ENCODE peak calls at places on chromosomes 16 and 17, in five cellular contexts. Q is ascending aorta, Y is lower lobe of right lung, R is BJ, F is HFFc6. W is an unnamed sample.

GRCh38 chr16:3980311-3981111 is 100.0 kb upstream of the CREBBP start:
- DNase-seq in R (peak), Q (no peak), F (peak), Y (no peak), W (no peak)

GRCh38 chr17:11035681-11036080 is 197.8 kb upstream of the PIRT start:
- DNase-seq in F (no peak), Q (no peak), Y (no peak), R (no peak), W (no peak)

GRCh38 chr17:4856937-4857314 is 23.8 kb downstream of the MINK1 start:
- DNase-seq in Q (no peak), R (no peak), F (no peak), Y (no peak), W (no peak)

GRCh38 chr17:45574376-45574775 is 83.9 kb upstream of the PLEKHM1 start:
- DNase-seq in R (no peak), F (peak), Y (no peak), Q (no peak), W (no peak)

GRCh38 chr17:40819528-40820125 is 2.8 kb downstream of the KRT10 start:
- DNase-seq in Y (no peak), Q (no peak), R (no peak), F (peak), W (peak)

GRCh38 chr16:80670170-80670865 is 129.5 kb downstream of the DYNLRB2 start:
- DNase-seq in F (no peak), Y (no peak), Q (no peak), R (no peak), W (no peak)

GRCh38 chr16:20243731-20244281 is 83.5 kb downstream of the GP2 start:
- DNase-seq in Y (no peak), R (no peak), Q (no peak), F (no peak), W (no peak)

GRCh38 chr16:88713568-88714419 is 7.5 kb downstream of the CTU2 start:
- DNase-seq in R (no peak), F (peak), Q (no peak), Y (no peak), W (no peak)

GRCh38 chr16:85659805-85660511 is 28.8 kb downstream of the GINS2 start:
- DNase-seq in Q (no peak), Y (peak), F (peak), R (no peak), W (peak)

GRCh38 chr16:84119368-84119767 is 2.6 kb upstream of the MBTPS1 start:
- DNase-seq in R (no peak), F (no peak), Y (no peak), Q (no peak), W (no peak)

GRCh38 chr16:1940273-1941161 is 2.5 kb downstream of the MSRB1 start:
- DNase-seq in Y (no peak), F (no peak), R (no peak), Q (no peak), W (no peak)

GRCh38 chr16:79997257-79997656 is 396.7 kb upstream of the MAF start:
- DNase-seq in Q (no peak), F (peak), R (no peak), Y (no peak), W (no peak)

GRCh38 chr16:88516666-88517065 is 53.5 kb upstream of the ZC3H18 start:
- DNase-seq in Y (no peak), F (no peak), Q (no peak), R (no peak), W (no peak)

GRCh38 chr16:12375341-12375740 is 398.8 kb downstream of the SNX29 start:
- DNase-seq in F (no peak), R (no peak), Q (no peak), Y (no peak), W (no peak)

GRCh38 chr16:84144301-84144858 is 597 bp downstream of the HSDL1 start:
- DNase-seq in Y (peak), F (no peak), Q (no peak), R (no peak), W (peak)

GRCh38 chr16:21598676-21599157 is 660 bp upstream of the METTL9 start:
- DNase-seq in Q (no peak), F (no peak), R (no peak), Y (no peak), W (peak)

GRCh38 chr16:66549284-66550131 is at the start of gene TK2:
- DNase-seq in Q (no peak), F (peak), Y (peak), R (no peak), W (peak)

GRCh38 chr17:71127416-71127815 is 958.1 kb downstream of the KCNJ2 start:
- DNase-seq in Y (no peak), Q (no peak), F (no peak), R (no peak), W (no peak)

GRCh38 chr16:15644306-15644961 is 1.5 kb upstream of the MARF1 start:
- DNase-seq in Q (no peak), R (no peak), F (peak), Y (no peak), W (no peak)

GRCh38 chr17:64282753-64283080 is 19.7 kb upstream of the TEX2 start:
- DNase-seq in R (no peak), Y (no peak), F (no peak), Q (no peak), W (no peak)

GRCh38 chr17:37737081-37737480 is 7.8 kb downstream of the HNF1B start:
- DNase-seq in Q (no peak), F (no peak), Y (no peak), R (no peak), W (no peak)
- TF ChIP-seq CTCF in Q (no peak), F (peak), Y (no peak), R (peak), W (no peak)

GRCh38 chr16:56732832-56733231 is 2.9 kb downstream of the NUP93 start:
- DNase-seq in R (no peak), Q (no peak), Y (no peak), F (no peak), W (peak)

GRCh38 chr16:56729351-56729735 is 586 bp upstream of the NUP93 start:
- DNase-seq in Y (no peak), R (no peak), F (no peak), Q (no peak), W (no peak)

GRCh38 chr16:56728027-56728426 is 1.9 kb upstream of the NUP93 start:
- DNase-seq in Q (no peak), Y (no peak), F (no peak), R (no peak), W (no peak)

GRCh38 chr16:56732366-56732765 is 2.4 kb downstream of the NUP93 start:
- DNase-seq in R (no peak), Q (no peak), F (no peak), Y (no peak), W (peak)

GRCh38 chr16:56729736-56730662 is at the start of gene NUP93:
- DNase-seq in F (peak), R (peak), Q (peak), Y (peak), W (peak)
- TF ChIP-seq CTCF in F (no peak), R (no peak), Q (no peak), Y (peak), W (no peak)

GRCh38 chr17:62761884-62762283 is 46.2 kb downstream of the MARCHF10 start:
- DNase-seq in F (no peak), Q (no peak), Y (no peak), R (no peak), W (no peak)

GRCh38 chr17:62757518-62757951 is 50.6 kb downstream of the MARCHF10 start:
- DNase-seq in R (no peak), F (no peak), Y (no peak), Q (no peak), W (no peak)

GRCh38 chr17:62760059-62760887 is 47.8 kb downstream of the MARCHF10 start:
- DNase-seq in R (no peak), F (peak), Q (no peak), Y (no peak), W (no peak)

GRCh38 chr17:62763891-62764600 is 44.1 kb downstream of the MARCHF10 start:
- DNase-seq in Q (no peak), R (no peak), Y (no peak), F (no peak), W (no peak)

GRCh38 chr17:62760888-62761267 is 47.2 kb downstream of the MARCHF10 start:
- DNase-seq in Y (no peak), R (no peak), F (no peak), Q (no peak), W (no peak)
- TF ChIP-seq CTCF in Y (no peak), R (no peak), F (no peak), Q (no peak), W (no peak)

GRCh38 chr17:79714746-79715145 is 16.0 kb upstream of the ENPP7 start:
- DNase-seq in R (no peak), Y (no peak), Q (no peak), F (no peak), W (no peak)
- TF ChIP-seq CTCF in R (no peak), Y (no peak), Q (no peak), F (no peak), W (no peak)

GRCh38 chr16:57669476-57670162 is 1.5 kb downstream of the ADGRG3 start:
- DNase-seq in Y (no peak), F (no peak), R (no peak), Q (no peak), W (no peak)
- TF ChIP-seq CTCF in Y (no peak), F (no peak), R (no peak), Q (no peak), W (no peak)

GRCh38 chr17:16033729-16034349 is 34.2 kb downstream of the TTC19 start:
- DNase-seq in F (no peak), R (no peak), Y (peak), Q (no peak), W (no peak)

GRCh38 chr17:16025202-16025601 is 25.6 kb downstream of the TTC19 start:
- DNase-seq in R (no peak), Y (no peak), F (no peak), Q (no peak), W (no peak)

GRCh38 chr17:16023881-16024280 is 24.3 kb downstream of the TTC19 start:
- DNase-seq in Y (no peak), Q (no peak), R (no peak), F (no peak), W (no peak)

GRCh38 chr17:16026895-16027294 is 27.3 kb downstream of the TTC19 start:
- DNase-seq in Q (no peak), F (no peak), R (no peak), Y (no peak), W (no peak)

DNA sequence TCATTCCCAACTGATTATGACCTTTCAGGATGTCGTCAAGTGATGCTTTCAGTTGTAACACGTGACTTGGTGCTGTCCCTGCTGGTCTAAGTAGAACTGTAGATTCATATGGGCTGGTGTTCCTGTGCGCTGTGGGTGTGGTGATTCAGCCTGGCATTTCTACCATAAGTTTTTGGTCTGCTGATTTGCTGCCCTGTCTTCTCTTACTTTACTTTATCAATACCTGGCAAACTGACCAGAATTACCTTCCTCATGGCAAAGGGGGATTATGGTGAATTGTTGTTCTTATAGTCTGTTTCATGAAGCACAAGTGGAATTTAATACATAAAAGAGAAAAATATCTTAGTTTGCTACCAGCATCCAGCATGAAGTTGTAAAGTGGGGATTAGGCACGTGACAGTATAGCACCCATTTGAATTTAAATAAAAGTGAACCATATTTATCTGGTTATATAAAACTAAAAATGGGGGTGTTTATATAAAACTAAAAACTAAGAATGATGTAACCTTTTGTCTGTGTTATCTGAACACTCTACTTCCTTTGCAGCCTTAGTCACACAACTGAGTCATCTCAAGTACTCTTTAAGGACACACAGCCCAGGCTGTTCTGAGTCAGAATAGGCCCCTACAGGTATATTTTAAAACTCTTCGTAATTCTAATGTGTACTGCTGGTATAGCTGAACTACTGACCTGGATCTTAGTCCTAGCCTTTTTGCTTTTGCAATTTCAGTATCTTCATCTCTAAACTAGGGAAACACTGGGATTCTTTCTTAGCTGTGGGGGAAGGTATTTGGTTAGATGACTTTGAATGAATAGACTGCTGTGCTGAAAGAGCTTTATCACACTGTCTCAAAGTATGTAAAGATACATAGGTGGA is 28.3 kb downstream of the TTC19 start:
- DNase-seq in Q (no peak), F (peak), R (peak), Y (no peak), W (peak)
- TF ChIP-seq CTCF in Q (no peak), F (peak), R (no peak), Y (no peak), W (no peak)

GRCh38 chr17:13550291-13550690 is 51.4 kb downstream of the HS3ST3A1 start:
- DNase-seq in R (no peak), F (peak), Y (no peak), Q (no peak), W (no peak)
- TF ChIP-seq CTCF in R (no peak), F (no peak), Y (no peak), Q (no peak), W (no peak)

DNA sequence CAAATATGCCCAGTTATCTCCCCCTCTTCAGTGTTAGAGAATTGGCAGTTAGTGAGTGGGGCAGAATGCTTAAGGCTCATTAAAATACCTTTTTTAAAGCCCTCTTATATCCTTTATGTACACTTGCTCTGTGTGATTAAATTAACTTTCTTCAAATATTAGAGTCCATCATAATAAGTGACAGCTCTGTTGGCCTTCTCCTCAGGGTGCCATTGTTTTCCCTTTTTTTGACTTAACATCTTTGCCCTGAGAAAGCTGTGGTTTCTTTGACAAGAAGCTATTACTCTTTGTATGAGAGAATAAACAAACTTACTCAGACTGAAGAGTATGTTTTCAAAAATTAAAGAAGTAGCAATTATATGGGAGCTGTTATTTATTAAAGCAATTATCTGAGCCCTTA is 13.3 kb downstream of the RBBP6 start:
- DNase-seq in Y (no peak), F (no peak), R (no peak), Q (no peak), W (no peak)
- TF ChIP-seq CTCF in Y (no peak), F (no peak), R (no peak), Q (no peak), W (no peak)

DNA sequence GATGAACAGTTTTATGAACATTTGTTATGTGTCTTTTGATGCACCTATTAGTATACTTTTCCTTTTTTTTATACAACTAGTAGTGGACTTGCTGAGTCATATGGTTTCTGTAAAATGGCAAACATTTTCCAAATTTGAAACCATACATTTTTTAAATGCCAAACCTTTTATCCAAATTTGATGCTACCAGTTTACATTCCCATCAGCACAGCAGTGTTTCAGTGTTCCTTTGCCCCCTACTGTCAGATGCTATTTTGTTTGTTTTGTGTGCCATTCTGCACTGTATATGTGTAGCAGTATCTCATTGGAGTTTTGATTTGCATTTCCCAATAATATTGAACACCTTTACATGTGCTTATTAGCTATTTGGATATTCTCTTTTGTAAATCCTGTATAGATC is 219.4 kb downstream of the TANC2 start:
- DNase-seq in F (peak), R (no peak), Q (no peak), Y (no peak), W (no peak)
- TF ChIP-seq CTCF in F (peak), R (no peak), Q (no peak), Y (no peak), W (no peak)

GRCh38 chr16:68070811-68071546 is 14.2 kb upstream of the NFATC3 start:
- DNase-seq in Y (no peak), R (no peak), Q (no peak), F (no peak), W (peak)
- TF ChIP-seq CTCF in Y (no peak), R (no peak), Q (no peak), F (peak), W (no peak)